ENCODE peak calls at places on chromosomes 12 and 14, in five cellular contexts. N is psoas muscle, E is OCI-LY7, M is aorta, O is heart right ventricle. G is an unnamed sample. For H3K4me1, the result is how much of the 10 kb centered on the place peaks cover.

GRCh38 chr12:100858658-100859057 is 64.1 kb downstream of the ANO4 start:
- DNase-seq in O (no peak), N (no peak), E (no peak), M (no peak), G (no peak)

GRCh38 chr14:89564291-89564957 is 147.4 kb upstream of the FOXN3 start:
- DNase-seq in E (no peak), O (no peak), N (no peak), M (no peak), G (no peak)

GRCh38 chr14:81435578-81436295 is 35.6 kb upstream of the STON2 start:
- DNase-seq in E (peak), N (peak), O (peak), M (peak), G (peak)

GRCh38 chr12:57476162-57476992 is 3.3 kb downstream of the ARHGAP9 start:
- DNase-seq in E (peak), M (peak), O (no peak), N (no peak), G (no peak)

GRCh38 chr14:92274055-92274454 is 48.9 kb upstream of the SLC24A4 start:
- DNase-seq in E (no peak), N (no peak), O (no peak), M (no peak), G (no peak)

GRCh38 chr14:98897605-98898309 is 374.2 kb downstream of the BCL11B start:
- DNase-seq in E (no peak), N (no peak), O (no peak), M (peak), G (no peak)

GRCh38 chr14:64478634-64479250 is 13.4 kb downstream of the AKAP5 start:
- DNase-seq in O (no peak), N (no peak), E (peak), M (no peak), G (no peak)

GRCh38 chr12:111578971-111579340 is 20.2 kb downstream of the ATXN2 start:
- DNase-seq in O (no peak), M (no peak), E (no peak), N (no peak), G (no peak)

GRCh38 chr12:105499223-105499622 is 168.7 kb downstream of the C12orf75 start:
- DNase-seq in N (no peak), E (no peak), O (no peak), M (no peak), G (no peak)

GRCh38 chr14:28382460-28383220 is 383.9 kb upstream of the FOXG1 start:
- DNase-seq in E (no peak), M (no peak), N (no peak), O (no peak), G (no peak)

GRCh38 chr12:66861157-66861750 is 182.4 kb upstream of the GRIP1 start:
- DNase-seq in E (peak), O (peak), M (peak), N (peak), G (peak)

GRCh38 chr12:27521066-27521465 is 2.9 kb upstream of the PPFIBP1 start:
- DNase-seq in M (no peak), O (peak), E (no peak), N (no peak), G (no peak)

DNA sequence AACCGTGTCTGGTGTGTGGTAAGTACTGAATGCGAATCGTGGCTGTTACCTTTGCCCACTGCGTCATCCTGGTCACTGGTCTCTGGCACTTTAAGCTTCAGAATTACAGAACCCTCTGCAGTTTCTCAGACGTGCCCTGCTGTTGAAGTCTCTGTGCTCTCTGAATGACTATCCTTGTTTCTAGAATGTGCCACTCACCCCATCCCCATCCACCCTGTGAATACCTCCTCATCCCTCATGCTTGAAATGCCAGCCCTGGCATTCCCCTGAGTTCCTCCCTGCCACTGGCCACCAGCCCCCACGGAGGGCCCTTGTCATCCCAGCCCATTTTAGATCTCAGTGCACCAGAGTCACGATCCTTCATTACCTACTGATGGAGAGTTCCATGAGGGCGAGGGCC is 21.3 kb downstream of the TPCN1 start:
- DNase-seq in M (peak), E (no peak), N (no peak), O (no peak), G (peak)
- H3K4me1 ChIP-seq in M (under half), E (under half), N (half or more), O (half or more), G (half or more)

GRCh38 chr12:22656376-22656775 is 31.4 kb downstream of the ETNK1 start:
- DNase-seq in N (no peak), O (no peak), E (no peak), M (no peak), G (no peak)

GRCh38 chr12:22656835-22657234 is 31.9 kb downstream of the ETNK1 start:
- DNase-seq in O (no peak), N (no peak), E (no peak), M (no peak), G (no peak)

GRCh38 chr12:22648668-22649067 is 23.7 kb downstream of the ETNK1 start:
- DNase-seq in M (no peak), O (no peak), E (no peak), N (no peak), G (no peak)

GRCh38 chr12:22653790-22654189 is 28.8 kb downstream of the ETNK1 start:
- DNase-seq in M (no peak), E (no peak), N (no peak), O (no peak), G (no peak)

DNA sequence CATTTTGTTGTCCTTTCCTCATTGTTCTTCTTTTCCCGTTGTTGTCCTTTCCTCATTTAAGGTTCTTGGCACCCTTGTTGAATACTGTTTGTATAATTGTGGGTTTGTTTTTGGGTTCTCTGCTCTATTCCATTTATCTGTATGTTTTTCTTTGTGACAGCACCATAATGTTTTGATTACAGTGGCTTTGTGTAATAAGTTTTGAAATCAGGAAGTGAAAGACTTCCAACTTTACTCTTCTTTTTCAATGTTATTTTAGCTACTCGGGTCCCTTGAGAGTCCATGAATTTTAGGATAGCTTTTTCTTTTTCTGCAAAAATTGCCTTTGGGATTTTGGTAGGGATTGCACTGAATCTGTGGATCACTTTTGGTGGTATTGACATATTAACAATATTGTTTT is 28.1 kb downstream of the ETNK1 start:
- DNase-seq in N (no peak), E (no peak), O (no peak), M (no peak), G (no peak)
- H3K27ac ChIP-seq in N (no peak), E (no peak), O (peak), M (no peak), G (no peak)

DNA sequence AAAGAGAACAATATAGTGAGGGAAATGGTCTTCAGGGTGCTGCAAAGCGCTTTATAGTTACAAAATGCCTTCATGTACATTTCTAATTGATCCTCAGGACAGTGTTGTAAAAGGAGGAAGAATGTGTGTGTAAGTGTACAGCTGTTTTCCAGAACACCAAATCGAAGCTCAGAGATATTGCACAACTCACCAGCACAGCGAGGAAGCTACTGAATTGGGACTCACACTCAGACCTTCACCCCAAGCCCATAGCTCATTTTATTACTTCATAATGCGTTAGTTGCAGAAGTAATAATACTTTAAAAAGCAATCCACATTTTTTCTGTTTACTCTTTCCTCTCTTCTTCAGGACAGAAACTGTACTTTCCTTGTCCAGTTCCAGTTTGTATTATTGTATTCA is 428.3 kb downstream of the RAD51B start:
- DNase-seq in N (no peak), O (no peak), E (no peak), M (no peak), G (peak)
- H3K4me1 ChIP-seq in N (half or more), O (half or more), E (half or more), M (under half), G (half or more)

GRCh38 chr12:128801879-128802391 is 21.8 kb downstream of the SLC15A4 start:
- DNase-seq in O (no peak), E (no peak), M (no peak), N (no peak), G (no peak)
- H3K27ac ChIP-seq in O (peak), E (no peak), M (peak), N (peak), G (no peak)